ENCODE peak calls at places on chromosome 10, in ten cellular contexts. One of them, this sample, is unnamed.

GRCh38 chr10:29243061-29243460 is 45.8 kb upstream of the LYZL1 start:
- DNase-seq in neural progenitor cell: no peak
- DNase-seq in astrocyte of the spinal cord: no peak
- DNase-seq in esophagus muscularis mucosa: no peak
- DNase-seq in Caco-2: no peak
- DNase-seq in cardiac muscle cell: no peak
- DNase-seq in fibroblast of pulmonary artery: no peak
- DNase-seq in GM10248: no peak
- DNase-seq in AG04450: no peak
- DNase-seq in dorsolateral prefrontal cortex: no peak
- DNase-seq in this sample: no peak

GRCh38 chr10:52682766-52683165 is 89.8 kb downstream of the MBL2 start:
- DNase-seq in neural progenitor cell: no peak
- DNase-seq in astrocyte of the spinal cord: no peak
- DNase-seq in esophagus muscularis mucosa: no peak
- DNase-seq in Caco-2: peak
- DNase-seq in cardiac muscle cell: peak
- DNase-seq in fibroblast of pulmonary artery: no peak
- DNase-seq in GM10248: no peak
- DNase-seq in AG04450: no peak
- DNase-seq in dorsolateral prefrontal cortex: no peak
- DNase-seq in this sample: no peak

GRCh38 chr10:61899997-61900828 is 1.3 kb upstream of the ARID5B start:
- DNase-seq in neural progenitor cell: peak
- DNase-seq in astrocyte of the spinal cord: peak
- DNase-seq in esophagus muscularis mucosa: no peak
- DNase-seq in Caco-2: peak
- DNase-seq in cardiac muscle cell: peak
- DNase-seq in fibroblast of pulmonary artery: peak
- DNase-seq in GM10248: peak
- DNase-seq in AG04450: no peak
- DNase-seq in dorsolateral prefrontal cortex: no peak
- DNase-seq in this sample: peak

GRCh38 chr10:92240289-92241157 is 50.4 kb downstream of the CPEB3 start:
- DNase-seq in neural progenitor cell: peak
- DNase-seq in astrocyte of the spinal cord: peak
- DNase-seq in esophagus muscularis mucosa: no peak
- DNase-seq in Caco-2: peak
- DNase-seq in cardiac muscle cell: peak
- DNase-seq in fibroblast of pulmonary artery: peak
- DNase-seq in GM10248: peak
- DNase-seq in AG04450: no peak
- DNase-seq in dorsolateral prefrontal cortex: no peak
- DNase-seq in this sample: peak

GRCh38 chr10:108104697-108105096 is 940.2 kb upstream of the SORCS1 start:
- DNase-seq in neural progenitor cell: no peak
- DNase-seq in astrocyte of the spinal cord: no peak
- DNase-seq in esophagus muscularis mucosa: no peak
- DNase-seq in Caco-2: no peak
- DNase-seq in cardiac muscle cell: peak
- DNase-seq in fibroblast of pulmonary artery: no peak
- DNase-seq in GM10248: no peak
- DNase-seq in AG04450: no peak
- DNase-seq in dorsolateral prefrontal cortex: no peak
- DNase-seq in this sample: no peak

GRCh38 chr10:86583983-86584382 is 62.4 kb upstream of the WAPL start:
- DNase-seq in neural progenitor cell: peak
- DNase-seq in astrocyte of the spinal cord: no peak
- DNase-seq in esophagus muscularis mucosa: no peak
- DNase-seq in Caco-2: peak
- DNase-seq in cardiac muscle cell: no peak
- DNase-seq in fibroblast of pulmonary artery: no peak
- DNase-seq in GM10248: peak
- DNase-seq in AG04450: no peak
- DNase-seq in dorsolateral prefrontal cortex: no peak
- DNase-seq in this sample: no peak

GRCh38 chr10:77949167-77949566 is 22.6 kb upstream of the DLG5 start:
- DNase-seq in neural progenitor cell: peak
- DNase-seq in astrocyte of the spinal cord: peak
- DNase-seq in esophagus muscularis mucosa: no peak
- DNase-seq in Caco-2: no peak
- DNase-seq in cardiac muscle cell: peak
- DNase-seq in fibroblast of pulmonary artery: peak
- DNase-seq in GM10248: no peak
- DNase-seq in AG04450: no peak
- DNase-seq in dorsolateral prefrontal cortex: no peak
- DNase-seq in this sample: peak

GRCh38 chr10:48400850-48401220 is 94.4 kb downstream of the MAPK8 start:
- DNase-seq in neural progenitor cell: no peak
- DNase-seq in astrocyte of the spinal cord: no peak
- DNase-seq in esophagus muscularis mucosa: no peak
- DNase-seq in Caco-2: no peak
- DNase-seq in cardiac muscle cell: no peak
- DNase-seq in fibroblast of pulmonary artery: no peak
- DNase-seq in GM10248: no peak
- DNase-seq in AG04450: no peak
- DNase-seq in dorsolateral prefrontal cortex: no peak
- DNase-seq in this sample: no peak

GRCh38 chr10:66639351-66639750 is 286.5 kb upstream of the LRRTM3 start:
- DNase-seq in neural progenitor cell: no peak
- DNase-seq in astrocyte of the spinal cord: peak
- DNase-seq in esophagus muscularis mucosa: no peak
- DNase-seq in Caco-2: no peak
- DNase-seq in cardiac muscle cell: no peak
- DNase-seq in fibroblast of pulmonary artery: peak
- DNase-seq in GM10248: no peak
- DNase-seq in AG04450: peak
- DNase-seq in dorsolateral prefrontal cortex: no peak
- DNase-seq in this sample: no peak

GRCh38 chr10:11439523-11440053 is 171.9 kb downstream of the USP6NL start:
- DNase-seq in neural progenitor cell: no peak
- DNase-seq in astrocyte of the spinal cord: no peak
- DNase-seq in esophagus muscularis mucosa: no peak
- DNase-seq in Caco-2: no peak
- DNase-seq in cardiac muscle cell: no peak
- DNase-seq in fibroblast of pulmonary artery: no peak
- DNase-seq in GM10248: no peak
- DNase-seq in AG04450: no peak
- DNase-seq in dorsolateral prefrontal cortex: no peak
- DNase-seq in this sample: no peak

GRCh38 chr10:113565364-113565763 is 12.5 kb downstream of the HABP2 start:
- DNase-seq in neural progenitor cell: no peak
- DNase-seq in astrocyte of the spinal cord: no peak
- DNase-seq in esophagus muscularis mucosa: no peak
- DNase-seq in Caco-2: no peak
- DNase-seq in cardiac muscle cell: no peak
- DNase-seq in fibroblast of pulmonary artery: no peak
- DNase-seq in GM10248: no peak
- DNase-seq in AG04450: no peak
- DNase-seq in dorsolateral prefrontal cortex: no peak
- DNase-seq in this sample: no peak

GRCh38 chr10:131943021-131943814 is 38.5 kb downstream of the BNIP3 start:
- DNase-seq in neural progenitor cell: peak
- DNase-seq in astrocyte of the spinal cord: no peak
- DNase-seq in esophagus muscularis mucosa: no peak
- DNase-seq in Caco-2: peak
- DNase-seq in cardiac muscle cell: peak
- DNase-seq in fibroblast of pulmonary artery: peak
- DNase-seq in GM10248: no peak
- DNase-seq in AG04450: no peak
- DNase-seq in dorsolateral prefrontal cortex: no peak
- DNase-seq in this sample: peak

GRCh38 chr10:112955736-112956421 is 5.8 kb downstream of the TCF7L2 start:
- DNase-seq in neural progenitor cell: no peak
- DNase-seq in astrocyte of the spinal cord: peak
- DNase-seq in esophagus muscularis mucosa: no peak
- DNase-seq in Caco-2: no peak
- DNase-seq in cardiac muscle cell: no peak
- DNase-seq in fibroblast of pulmonary artery: peak
- DNase-seq in GM10248: no peak
- DNase-seq in AG04450: peak
- DNase-seq in dorsolateral prefrontal cortex: no peak
- DNase-seq in this sample: no peak

GRCh38 chr10:88946200-88946599 is 6.4 kb downstream of the ACTA2 start:
- DNase-seq in neural progenitor cell: no peak
- DNase-seq in astrocyte of the spinal cord: no peak
- DNase-seq in esophagus muscularis mucosa: no peak
- DNase-seq in Caco-2: no peak
- DNase-seq in cardiac muscle cell: no peak
- DNase-seq in fibroblast of pulmonary artery: no peak
- DNase-seq in GM10248: no peak
- DNase-seq in AG04450: no peak
- DNase-seq in dorsolateral prefrontal cortex: no peak
- DNase-seq in this sample: no peak

GRCh38 chr10:32951111-32951510 is 6.9 kb downstream of the ITGB1 start:
- DNase-seq in neural progenitor cell: no peak
- DNase-seq in astrocyte of the spinal cord: no peak
- DNase-seq in esophagus muscularis mucosa: no peak
- DNase-seq in Caco-2: no peak
- DNase-seq in cardiac muscle cell: no peak
- DNase-seq in fibroblast of pulmonary artery: no peak
- DNase-seq in GM10248: no peak
- DNase-seq in AG04450: no peak
- DNase-seq in dorsolateral prefrontal cortex: no peak
- DNase-seq in this sample: no peak

GRCh38 chr10:80662429-80663211 is 124.9 kb downstream of the SH2D4B start:
- DNase-seq in neural progenitor cell: peak
- DNase-seq in astrocyte of the spinal cord: peak
- DNase-seq in esophagus muscularis mucosa: no peak
- DNase-seq in Caco-2: peak
- DNase-seq in cardiac muscle cell: peak
- DNase-seq in fibroblast of pulmonary artery: peak
- DNase-seq in GM10248: peak
- DNase-seq in AG04450: peak
- DNase-seq in dorsolateral prefrontal cortex: peak
- DNase-seq in this sample: peak

GRCh38 chr10:82934429-82934828 is 1059.4 kb downstream of the NRG3 start:
- DNase-seq in neural progenitor cell: peak
- DNase-seq in astrocyte of the spinal cord: no peak
- DNase-seq in esophagus muscularis mucosa: no peak
- DNase-seq in Caco-2: peak
- DNase-seq in cardiac muscle cell: peak
- DNase-seq in fibroblast of pulmonary artery: peak
- DNase-seq in GM10248: no peak
- DNase-seq in AG04450: no peak
- DNase-seq in dorsolateral prefrontal cortex: no peak
- DNase-seq in this sample: no peak
- TF ChIP-seq CTCF in neural progenitor cell: peak
- TF ChIP-seq CTCF in astrocyte of the spinal cord: no peak
- TF ChIP-seq CTCF in esophagus muscularis mucosa: no peak
- TF ChIP-seq CTCF in Caco-2: peak
- TF ChIP-seq CTCF in cardiac muscle cell: no peak
- TF ChIP-seq CTCF in fibroblast of pulmonary artery: no peak
- TF ChIP-seq CTCF in GM10248: peak
- TF ChIP-seq CTCF in AG04450: no peak
- TF ChIP-seq CTCF in dorsolateral prefrontal cortex: no peak
- TF ChIP-seq CTCF in this sample: no peak

DNA sequence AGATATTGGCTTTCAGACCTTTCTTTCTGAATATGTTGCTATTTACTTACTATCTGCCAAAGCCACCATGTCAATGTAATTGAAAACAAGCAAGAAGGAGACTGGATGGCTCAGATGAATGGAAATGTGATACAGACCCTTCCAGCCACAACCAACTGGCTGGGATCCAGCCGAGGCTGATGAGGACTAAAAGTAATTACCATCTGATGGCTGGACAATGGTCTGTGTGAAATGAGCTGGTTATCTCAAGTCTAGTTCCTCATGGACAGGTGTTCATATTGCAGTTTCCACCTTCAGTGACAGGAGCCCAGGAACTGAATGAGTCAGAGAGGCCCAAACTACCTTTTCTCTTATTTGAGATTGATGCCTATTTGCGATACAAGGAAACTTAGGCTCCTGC is 267.5 kb downstream of the GATA3 start:
- DNase-seq in neural progenitor cell: peak
- DNase-seq in astrocyte of the spinal cord: no peak
- DNase-seq in esophagus muscularis mucosa: no peak
- DNase-seq in Caco-2: no peak
- DNase-seq in cardiac muscle cell: no peak
- DNase-seq in fibroblast of pulmonary artery: no peak
- DNase-seq in GM10248: no peak
- DNase-seq in AG04450: no peak
- DNase-seq in dorsolateral prefrontal cortex: no peak
- DNase-seq in this sample: no peak
- TF ChIP-seq CTCF in neural progenitor cell: no peak
- TF ChIP-seq CTCF in astrocyte of the spinal cord: no peak
- TF ChIP-seq CTCF in esophagus muscularis mucosa: no peak
- TF ChIP-seq CTCF in Caco-2: no peak
- TF ChIP-seq CTCF in cardiac muscle cell: no peak
- TF ChIP-seq CTCF in fibroblast of pulmonary artery: no peak
- TF ChIP-seq CTCF in GM10248: no peak
- TF ChIP-seq CTCF in AG04450: no peak
- TF ChIP-seq CTCF in dorsolateral prefrontal cortex: no peak
- TF ChIP-seq CTCF in this sample: no peak

GRCh38 chr10:70331486-70332268 is 47.9 kb upstream of the NPFFR1 start:
- DNase-seq in neural progenitor cell: no peak
- DNase-seq in astrocyte of the spinal cord: peak
- DNase-seq in esophagus muscularis mucosa: no peak
- DNase-seq in Caco-2: peak
- DNase-seq in cardiac muscle cell: peak
- DNase-seq in fibroblast of pulmonary artery: peak
- DNase-seq in GM10248: peak
- DNase-seq in AG04450: peak
- DNase-seq in dorsolateral prefrontal cortex: no peak
- DNase-seq in this sample: no peak
- TF ChIP-seq CTCF in neural progenitor cell: no peak
- TF ChIP-seq CTCF in astrocyte of the spinal cord: peak
- TF ChIP-seq CTCF in esophagus muscularis mucosa: peak
- TF ChIP-seq CTCF in Caco-2: peak
- TF ChIP-seq CTCF in cardiac muscle cell: peak
- TF ChIP-seq CTCF in fibroblast of pulmonary artery: peak
- TF ChIP-seq CTCF in GM10248: peak
- TF ChIP-seq CTCF in AG04450: peak
- TF ChIP-seq CTCF in dorsolateral prefrontal cortex: peak
- TF ChIP-seq CTCF in this sample: no peak

GRCh38 chr10:18599392-18599791 is 52.0 kb downstream of the NSUN6 start:
- DNase-seq in neural progenitor cell: no peak
- DNase-seq in astrocyte of the spinal cord: no peak
- DNase-seq in esophagus muscularis mucosa: no peak
- DNase-seq in Caco-2: no peak
- DNase-seq in cardiac muscle cell: no peak
- DNase-seq in fibroblast of pulmonary artery: no peak
- DNase-seq in GM10248: no peak
- DNase-seq in AG04450: no peak
- DNase-seq in dorsolateral prefrontal cortex: no peak
- DNase-seq in this sample: no peak

DNA sequence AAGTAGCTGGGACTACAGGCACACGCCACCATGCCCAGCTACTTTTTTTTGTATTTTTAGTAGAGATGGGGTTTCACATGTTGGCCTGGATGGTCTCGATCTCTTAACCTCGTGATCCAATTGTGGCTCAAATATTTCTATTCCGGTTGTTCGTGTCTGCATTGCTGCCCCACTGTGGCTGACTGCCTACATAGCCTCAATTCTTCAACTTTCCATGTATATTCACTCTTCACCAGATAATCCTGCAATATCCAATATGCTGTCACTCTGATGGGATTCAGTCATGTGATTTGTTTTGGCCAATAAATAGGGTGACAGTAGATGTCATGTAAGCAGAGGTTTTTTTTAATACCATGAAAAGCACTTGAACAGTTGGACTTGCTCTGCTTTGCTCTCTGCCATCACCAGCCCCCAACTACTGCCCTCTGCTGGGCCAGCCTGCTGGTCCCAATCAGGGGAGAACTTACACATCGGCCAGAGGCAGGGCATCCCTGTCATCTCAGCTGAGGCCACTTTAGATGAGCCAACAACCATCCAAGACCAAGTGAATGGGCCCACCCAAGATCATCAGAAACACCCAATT is 56.7 kb downstream of the NSUN6 start:
- DNase-seq in neural progenitor cell: peak
- DNase-seq in astrocyte of the spinal cord: no peak
- DNase-seq in esophagus muscularis mucosa: no peak
- DNase-seq in Caco-2: peak
- DNase-seq in cardiac muscle cell: peak
- DNase-seq in fibroblast of pulmonary artery: no peak
- DNase-seq in GM10248: no peak
- DNase-seq in AG04450: no peak
- DNase-seq in dorsolateral prefrontal cortex: no peak
- DNase-seq in this sample: peak
- TF ChIP-seq CTCF in neural progenitor cell: peak
- TF ChIP-seq CTCF in astrocyte of the spinal cord: peak
- TF ChIP-seq CTCF in esophagus muscularis mucosa: peak
- TF ChIP-seq CTCF in Caco-2: no peak
- TF ChIP-seq CTCF in cardiac muscle cell: peak
- TF ChIP-seq CTCF in fibroblast of pulmonary artery: peak
- TF ChIP-seq CTCF in GM10248: peak
- TF ChIP-seq CTCF in AG04450: peak
- TF ChIP-seq CTCF in dorsolateral prefrontal cortex: no peak
- TF ChIP-seq CTCF in this sample: peak